ENCODE peak calls at places on chromosomes 4 and X, in eight cellular contexts. B, A, N, X, S, E, I and H are unnamed samples.

GRCh38 chr4:138037716-138038115 is 204.4 kb downstream of the SLC7A11 start:
- DNase-seq in B (no peak), A (no peak), N (no peak), X (no peak), S (no peak), E (no peak), I (no peak), H (no peak)

GRCh38 chrX:81120936-81121351 is 80.8 kb downstream of the HMGN5 start:
- DNase-seq in B (peak; percentile 18), A (peak; percentile 30), N (no peak), X (peak; percentile 10), S (peak; percentile 76), E (peak; percentile 30), I (peak; percentile 2), H (peak; percentile 15)

GRCh38 chrX:106415276-106415895 is 196.4 kb upstream of the RADX start:
- DNase-seq in B (peak; percentile 5), A (no peak), N (no peak), X (peak; percentile 17), S (peak; percentile 64), E (no peak), I (no peak), H (no peak)

GRCh38 chr4:43132010-43132582 is 239.6 kb downstream of the GRXCR1 start:
- DNase-seq in B (peak; percentile 42), A (peak; percentile 55), N (peak; percentile 43), X (peak; percentile 42), S (peak; percentile 70), E (peak; percentile 48), I (no peak), H (peak; percentile 33)

GRCh38 chrX:140440891-140441290 is 64.0 kb downstream of the SOX3 start:
- DNase-seq in B (no peak), A (no peak), N (no peak), X (no peak), S (no peak), E (no peak), I (no peak), H (no peak)

GRCh38 chr4:22877653-22878052 is 184.9 kb downstream of the GBA3 start:
- DNase-seq in B (no peak), A (no peak), N (no peak), X (no peak), S (no peak), E (no peak), I (no peak), H (no peak)

GRCh38 chr4:147498031-147498700 is 17.3 kb downstream of the EDNRA start:
- DNase-seq in B (no peak), A (no peak), N (no peak), X (no peak), S (no peak), E (no peak), I (no peak), H (no peak)

GRCh38 chr4:140092094-140092820 is 61.7 kb downstream of the MAML3 start:
- DNase-seq in B (no peak), A (peak; percentile 17), N (peak; percentile 73), X (no peak), S (no peak), E (no peak), I (no peak), H (no peak)